ENCODE peak calls at places on chromosomes 4 and X, in five cellular contexts. J is H9, G is H1, S is IMR-90, X is neuronal stem cell. P is an unnamed sample. For H3K9me3, the result is how much of the 10 kb centered on the place peaks cover.

GRCh38 chrX:25531096-25531495 is 515.3 kb upstream of the ARX start:
- DNase-seq in J (no peak), X (no peak), G (no peak), S (peak), P (no peak)

GRCh38 chr4:156695163-156695562 is 276.4 kb downstream of the PDGFC start:
- DNase-seq in J (no peak), G (no peak), S (no peak), X (no peak), P (no peak)

GRCh38 chr4:72564184-72564583 is 4.8 kb downstream of the ADAMTS3 start:
- DNase-seq in S (peak), X (no peak), G (no peak), J (no peak), P (peak)

GRCh38 chr4:73864365-73864764 is 4.8 kb upstream of the CXCL1 start:
- DNase-seq in S (no peak), G (no peak), X (no peak), J (peak), P (no peak)

GRCh38 chr4:13907255-13907751 is 279.8 kb upstream of the BOD1L1 start:
- DNase-seq in G (no peak), X (no peak), S (peak), J (no peak), P (peak)

GRCh38 chr4:70721747-70722146 is at the start of gene RUFY3:
- DNase-seq in S (peak), G (no peak), X (no peak), J (no peak), P (peak)

GRCh38 chr4:143625632-143626031 is 74.8 kb downstream of the FREM3 start:
- DNase-seq in J (no peak), G (no peak), X (no peak), S (no peak), P (no peak)

GRCh38 chrX:84956304-84956703 is 47.4 kb upstream of the APOOL start:
- DNase-seq in S (no peak), J (no peak), G (no peak), X (no peak), P (no peak)

GRCh38 chr4:159105761-159106243 is 2.9 kb downstream of the RAPGEF2 start:
- DNase-seq in S (peak), J (no peak), G (no peak), X (no peak), P (no peak)

GRCh38 chrX:9913041-9913440 is 54.1 kb upstream of the CLDN34 start:
- DNase-seq in X (no peak), J (no peak), G (no peak), S (peak), P (peak)

GRCh38 chr4:39614487-39615162 is 24.0 kb downstream of the SMIM14 start:
- DNase-seq in J (no peak), S (peak), X (no peak), G (no peak), P (peak)

GRCh38 chrX:16771483-16772398 is 14.5 kb upstream of the TXLNG start:
- DNase-seq in G (peak), J (peak), X (peak), S (peak), P (peak)

GRCh38 chr4:20487852-20488251 is 212.4 kb upstream of the PACRGL start:
- DNase-seq in S (peak), X (no peak), G (no peak), J (no peak), P (no peak)

GRCh38 chr4:83389037-83389755 is 54.5 kb upstream of the HPSE start:
- DNase-seq in S (no peak), G (no peak), X (no peak), J (no peak), P (no peak)

GRCh38 chr4:39319678-39320077 is 46.5 kb downstream of the RFC1 start:
- DNase-seq in J (no peak), X (no peak), G (no peak), S (peak), P (peak)

GRCh38 chrX:15441464-15441863 is 51.7 kb downstream of the PIR start:
- DNase-seq in G (no peak), J (no peak), S (no peak), X (no peak), P (no peak)

GRCh38 chrX:124223524-124223923 is 108.9 kb upstream of the TEX13D start:
- DNase-seq in J (peak), S (no peak), G (no peak), X (no peak), P (no peak)

GRCh38 chrX:16695079-16695676 is 17.3 kb downstream of the CTPS2 start:
- DNase-seq in X (no peak), G (peak), J (peak), S (peak), P (peak)

GRCh38 chrX:131262738-131263679 is 26.1 kb downstream of the IGSF1 start:
- DNase-seq in S (no peak), X (no peak), J (peak), G (peak), P (no peak)

GRCh38 chr4:72860766-72861165 is 208.8 kb downstream of the COX18 start:
- DNase-seq in X (no peak), S (no peak), J (no peak), G (no peak), P (peak)

GRCh38 chr4:109497511-109497910 is 62.5 kb upstream of the MCUB start:
- DNase-seq in X (no peak), G (no peak), S (no peak), J (no peak), P (no peak)

GRCh38 chrX:56564921-56565861 is 1.8 kb downstream of the UBQLN2 start:
- DNase-seq in S (peak), J (no peak), G (no peak), X (peak), P (no peak)

GRCh38 chr4:1593881-1594345 is 90.2 kb downstream of the FAM53A start:
- DNase-seq in S (no peak), J (no peak), G (no peak), X (no peak), P (no peak)

GRCh38 chr4:85806346-85806745 is 331.4 kb downstream of the ARHGAP24 start:
- DNase-seq in G (no peak), J (no peak), S (no peak), X (no peak), P (no peak)

GRCh38 chrX:32137525-32137924 is 1065.7 kb upstream of the FTHL17 start:
- DNase-seq in G (peak), J (peak), S (no peak), X (peak), P (peak)

GRCh38 chrX:45774961-45775360 is 574.3 kb upstream of the DIPK2B start:
- DNase-seq in G (no peak), X (no peak), S (peak), J (no peak), P (no peak)

GRCh38 chr4:6916069-6916586 is 6.5 kb downstream of the TBC1D14 start:
- DNase-seq in J (no peak), S (no peak), X (no peak), G (no peak), P (no peak)

GRCh38 chr4:183369073-183369472 is 46.8 kb upstream of the CLDN24 start:
- DNase-seq in G (no peak), X (no peak), S (no peak), J (no peak), P (no peak)

GRCh38 chrX:66328950-66329596 is 165.0 kb downstream of the HEPH start:
- DNase-seq in J (no peak), G (no peak), S (no peak), X (no peak), P (no peak)
- H3K9me3 ChIP-seq in J (under half), G (under half), S (under half), X (under half), P (under half)

DNA sequence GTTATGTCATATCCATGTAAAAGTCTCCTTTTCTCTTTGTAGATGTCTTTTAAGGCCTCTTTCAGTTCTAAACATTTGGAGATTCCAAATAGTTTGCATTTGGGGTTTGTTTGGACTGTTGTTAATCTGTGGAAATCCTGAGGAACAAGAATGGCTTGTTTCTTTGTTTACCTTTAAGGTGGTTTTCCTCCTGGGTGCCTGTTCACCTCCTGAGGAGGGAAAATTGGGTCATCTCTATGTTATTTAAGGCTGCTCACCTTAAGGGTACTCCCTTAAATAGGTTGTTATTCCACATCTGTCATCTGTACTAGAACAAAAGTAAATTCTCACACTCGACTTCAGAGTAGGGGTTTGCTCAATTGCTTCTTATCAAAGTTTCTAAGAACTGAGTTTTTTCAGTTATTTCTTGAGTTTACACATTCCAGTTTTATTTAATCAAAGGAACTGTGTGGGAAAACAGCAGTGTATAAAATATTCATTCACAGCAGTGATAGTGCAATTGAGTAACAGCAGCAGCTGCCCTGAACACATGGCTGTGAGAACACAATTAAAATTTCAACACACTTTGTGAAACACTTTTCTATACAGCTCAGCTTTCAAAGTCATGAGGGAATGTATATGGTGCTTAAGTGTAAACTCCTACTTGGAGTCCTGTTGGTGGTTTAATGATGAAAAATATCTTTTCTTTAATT is 238.5 kb upstream of the PGRMC2 start:
- DNase-seq in G (no peak), S (peak), X (no peak), J (no peak), P (peak)
- H2BK15ac ChIP-seq in G (no peak), S (peak), X (no peak), J (no peak), P (no peak)

GRCh38 chrX:144732588-144732987 is 514.7 kb upstream of the SPANXN1 start:
- DNase-seq in G (no peak), S (no peak), X (no peak), J (no peak), P (no peak)
- H3K9me3 ChIP-seq in G (under half), S (under half), X (under half), J (under half), P (under half)

GRCh38 chr4:100651499-100652165 is 133.8 kb upstream of the EMCN start:
- DNase-seq in J (no peak), S (no peak), G (no peak), X (no peak), P (no peak)
- H2BK15ac ChIP-seq in J (no peak), S (no peak), G (no peak), X (no peak), P (no peak)

DNA sequence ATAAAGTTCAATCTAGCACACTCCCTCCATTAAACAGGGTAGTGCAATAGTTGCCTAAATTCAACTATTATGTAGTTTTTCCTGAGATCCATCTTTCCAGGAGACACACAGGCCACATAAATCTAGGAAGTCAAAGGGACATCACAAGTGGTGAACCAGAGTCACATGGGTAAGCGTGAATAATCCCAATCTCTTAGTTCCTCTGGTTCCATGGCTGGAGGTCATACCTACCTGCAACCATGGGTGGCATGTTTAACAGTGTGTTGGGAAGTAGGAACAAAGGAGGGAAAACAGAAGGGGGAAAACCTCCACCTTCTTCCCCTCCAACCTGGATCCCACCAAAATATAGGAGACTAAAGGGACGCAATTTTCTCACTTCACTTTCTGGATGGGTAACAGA is 2651.6 kb downstream of the ARAP2 start:
- DNase-seq in J (no peak), G (no peak), S (no peak), X (no peak), P (no peak)
- H3K9me3 ChIP-seq in J (under half), G (half or more), S (under half), X (under half), P (half or more)

P was measured in mesenchymal stem cell.